ENCODE peak calls at places on chromosomes 2 and 18, in seven cellular contexts. I is A549, B is ovary, K is stomach, M is transverse colon, D is tibial nerve, C is sigmoid colon. O is an unnamed sample.

GRCh38 chr2:215808194-215808593 is 205.2 kb downstream of the MREG start:
- DNase-seq in K (no peak), M (no peak), D (no peak), C (no peak), I (no peak), B (no peak), O (no peak)

GRCh38 chr2:219452361-219453317 is 18.0 kb downstream of the SPEG start:
- DNase-seq in D (no peak), I (peak), C (peak), M (peak), B (peak), K (no peak), O (no peak)

GRCh38 chr2:146730882-146731281 is 1113.9 kb upstream of the ACVR2A start:
- DNase-seq in M (no peak), B (no peak), I (no peak), D (no peak), C (no peak), K (no peak), O (no peak)

GRCh38 chr2:159758686-159759085 is 39.3 kb downstream of the CD302 start:
- DNase-seq in B (no peak), I (peak), C (no peak), K (no peak), D (no peak), M (no peak), O (no peak)

GRCh38 chr18:31049189-31049588 is 6.6 kb upstream of the DSC3 start:
- DNase-seq in B (no peak), C (no peak), M (no peak), I (no peak), K (no peak), D (no peak), O (no peak)

GRCh38 chr18:3148930-3149535 is 70.7 kb downstream of the MYOM1 start:
- DNase-seq in B (no peak), M (no peak), K (no peak), C (no peak), I (no peak), D (no peak), O (no peak)

GRCh38 chr2:150674283-150674682 is 186.8 kb upstream of the RND3 start:
- DNase-seq in D (no peak), M (no peak), K (no peak), B (no peak), I (no peak), C (no peak), O (no peak)

GRCh38 chr2:85705680-85706039 is 11.5 kb downstream of the GNLY start:
- DNase-seq in I (peak), D (no peak), C (peak), K (peak), B (peak), M (peak), O (peak)

GRCh38 chr2:28282248-28282647 is 110.4 kb upstream of the FOSL2 start:
- DNase-seq in D (no peak), K (no peak), C (no peak), I (no peak), M (no peak), B (no peak), O (no peak)

GRCh38 chr2:112519506-112519905 is 22.8 kb upstream of the POLR1B start:
- DNase-seq in I (peak), D (no peak), B (no peak), M (no peak), C (no peak), K (no peak), O (no peak)

GRCh38 chr18:79953921-79954651 is 2.6 kb upstream of the SLC66A2 start:
- DNase-seq in K (no peak), I (no peak), M (peak), C (peak), B (no peak), D (no peak), O (peak)

GRCh38 chr2:119085613-119086012 is 72.9 kb downstream of the C1QL2 start:
- DNase-seq in K (no peak), I (no peak), D (no peak), M (no peak), C (no peak), B (no peak), O (no peak)

GRCh38 chr18:55588876-55589595 is 1.0 kb upstream of the TCF4 start:
- DNase-seq in C (no peak), D (no peak), K (no peak), I (peak), M (no peak), B (no peak), O (no peak)

GRCh38 chr2:171317492-171318125 is 116.2 kb downstream of the METTL8 start:
- DNase-seq in M (no peak), B (no peak), C (no peak), I (no peak), D (no peak), K (no peak), O (no peak)

GRCh38 chr18:10006261-10006903 is 92.6 kb downstream of the VAPA start:
- DNase-seq in K (no peak), M (no peak), D (no peak), B (no peak), I (peak), C (peak), O (peak)

GRCh38 chr18:74006160-74006559 is 141.5 kb downstream of the FBXO15 start:
- DNase-seq in I (no peak), M (no peak), C (no peak), B (no peak), D (no peak), K (no peak), O (no peak)

GRCh38 chr2:189633392-189633811 is 27.9 kb upstream of the ASNSD1 start:
- DNase-seq in B (no peak), C (no peak), D (no peak), I (no peak), M (no peak), K (no peak), O (peak)

GRCh38 chr18:61583548-61583947 is 250.3 kb downstream of the CDH20 start:
- DNase-seq in I (no peak), D (no peak), K (no peak), M (no peak), C (no peak), B (no peak), O (no peak)

GRCh38 chr2:170736628-170737027 is 21.5 kb downstream of the SP5 start:
- DNase-seq in I (no peak), K (no peak), D (no peak), B (no peak), C (no peak), M (no peak), O (no peak)

GRCh38 chr18:79855147-79855910 is 57.6 kb downstream of the KCNG2 start:
- DNase-seq in B (no peak), D (no peak), M (no peak), K (no peak), C (no peak), I (no peak), O (no peak)

GRCh38 chr2:172364261-172364660 is 63.1 kb upstream of the ITGA6 start:
- DNase-seq in M (no peak), K (no peak), C (no peak), I (no peak), B (no peak), D (no peak), O (no peak)

GRCh38 chr2:64582774-64583340 is 58.7 kb downstream of the AFTPH start:
- DNase-seq in D (no peak), I (no peak), B (no peak), C (no peak), K (no peak), M (no peak), O (no peak)

GRCh38 chr2:235501663-235502009 is 7.8 kb downstream of the AGAP1 start:
- DNase-seq in K (no peak), D (no peak), M (no peak), B (no peak), I (no peak), C (no peak), O (no peak)

GRCh38 chr2:160973991-160974390 is 186.2 kb upstream of the TANK start:
- DNase-seq in D (no peak), B (no peak), K (no peak), M (no peak), I (no peak), C (no peak), O (no peak)

GRCh38 chr18:34773961-34774754 is 64.1 kb downstream of the DTNA start:
- DNase-seq in K (peak), M (peak), I (no peak), D (no peak), C (peak), B (no peak), O (no peak)

GRCh38 chr2:28336264-28336992 is 56.2 kb upstream of the FOSL2 start:
- DNase-seq in M (no peak), I (no peak), C (peak), B (no peak), D (no peak), K (no peak), O (peak)

GRCh38 chr18:79818631-79819030 is 20.9 kb downstream of the KCNG2 start:
- DNase-seq in D (no peak), K (peak), C (no peak), I (no peak), M (no peak), B (no peak), O (no peak)

GRCh38 chr18:74541703-74542555 is 7.6 kb downstream of the CNDP1 start:
- DNase-seq in D (no peak), C (no peak), K (peak), I (no peak), B (no peak), M (peak), O (no peak)

GRCh38 chr18:48405108-48405507 is 4.1 kb downstream of the ZBTB7C start:
- DNase-seq in C (no peak), D (no peak), M (no peak), B (no peak), K (no peak), I (no peak), O (no peak)

GRCh38 chr2:177265834-177266817 is 1.6 kb upstream of the NFE2L2 start:
- DNase-seq in I (peak), K (no peak), M (no peak), B (no peak), D (no peak), C (no peak), O (no peak)

GRCh38 chr2:1708476-1709334 is 35.6 kb downstream of the PXDN start:
- DNase-seq in B (no peak), D (no peak), I (no peak), K (no peak), M (no peak), C (peak), O (no peak)

GRCh38 chr18:5542393-5543035 is 1.3 kb downstream of the EPB41L3 start:
- DNase-seq in M (peak), I (no peak), D (no peak), K (no peak), C (peak), B (no peak), O (no peak)

GRCh38 chr2:10368491-10369231 is 66.0 kb downstream of the HPCAL1 start:
- DNase-seq in B (no peak), K (peak), D (no peak), M (no peak), I (no peak), C (no peak), O (no peak)

GRCh38 chr2:232485333-232485756 is 2.3 kb downstream of the ECEL1 start:
- DNase-seq in I (no peak), M (no peak), B (peak), C (peak), K (no peak), D (no peak), O (no peak)

GRCh38 chr18:24773101-24773500 is 312.7 kb downstream of the HRH4 start:
- DNase-seq in K (no peak), B (no peak), M (no peak), I (no peak), C (no peak), D (no peak), O (no peak)

DNA sequence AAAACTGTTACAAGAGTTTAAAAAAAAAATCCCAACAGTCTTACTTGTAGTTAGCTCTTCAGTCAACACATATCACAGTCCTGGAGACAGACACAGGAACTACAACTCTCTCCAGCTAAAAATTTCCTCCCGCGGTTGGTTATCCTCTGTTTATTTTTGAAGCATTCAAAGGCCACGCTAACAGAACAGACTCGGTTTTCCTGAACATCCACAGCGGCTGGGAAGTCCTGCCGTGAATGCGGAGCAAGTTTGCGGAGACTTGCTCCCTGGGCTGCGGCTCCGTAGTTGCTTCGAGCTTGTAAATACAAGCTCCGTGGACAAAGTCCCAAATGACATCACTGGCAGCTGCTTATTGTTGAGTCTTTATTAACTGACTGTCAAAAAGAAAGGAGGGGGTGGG is at the start of gene NCKAP5:
- DNase-seq in B (no peak), D (no peak), M (peak), K (peak), C (no peak), I (peak), O (no peak)
- TF ChIP-seq POLR2A in B (no peak), D (no peak), M (peak), K (no peak), C (no peak), I (no peak), O (no peak)

DNA sequence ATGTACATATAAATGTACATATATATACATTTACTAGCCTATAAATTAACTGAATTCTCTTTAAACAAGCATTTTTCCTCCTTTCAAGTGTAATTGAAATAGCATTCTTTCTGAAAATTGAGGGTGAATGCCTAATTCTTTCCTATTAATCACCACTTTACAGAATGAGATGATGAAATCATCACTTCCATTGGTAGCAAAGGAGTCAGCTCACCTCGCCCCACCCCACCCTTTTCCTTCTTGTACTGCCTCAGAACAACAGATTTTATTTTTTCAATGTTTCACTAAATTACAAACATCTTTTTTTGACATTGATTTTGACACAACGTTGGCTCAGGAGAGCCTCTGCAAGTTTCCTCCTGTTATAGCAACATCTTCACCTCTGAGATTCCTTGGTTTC is 181.9 kb upstream of the CDH7 start:
- DNase-seq in I (no peak), D (no peak), C (no peak), M (no peak), K (no peak), B (no peak), O (no peak)
- TF ChIP-seq EP300 in I (no peak), D (no peak), C (no peak), M (no peak), K (no peak), B (no peak), O (no peak)

DNA sequence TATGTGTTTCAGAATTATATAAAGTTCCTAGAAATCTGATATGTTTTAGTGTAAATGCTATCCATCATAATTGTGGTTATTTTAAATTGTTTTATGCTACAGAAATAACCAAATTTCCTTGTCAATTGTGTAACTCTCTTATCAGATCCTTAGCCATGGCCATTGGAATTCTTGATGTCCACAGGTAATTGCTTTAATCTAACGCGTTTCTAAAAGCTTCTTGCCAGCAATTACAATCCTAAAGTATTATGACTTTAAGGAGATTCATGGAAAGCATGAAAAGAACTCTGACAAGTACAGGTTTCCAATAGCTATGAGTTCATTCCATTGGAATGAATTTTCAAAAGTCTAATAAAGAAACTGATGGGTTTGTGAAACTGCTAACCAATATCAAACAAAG is 472.1 kb downstream of the ERBB4 start:
- DNase-seq in C (no peak), I (no peak), B (no peak), M (no peak), K (no peak), D (no peak), O (no peak)
- TF ChIP-seq POLR2A in C (no peak), I (no peak), B (no peak), M (no peak), K (no peak), D (no peak), O (no peak)

DNA sequence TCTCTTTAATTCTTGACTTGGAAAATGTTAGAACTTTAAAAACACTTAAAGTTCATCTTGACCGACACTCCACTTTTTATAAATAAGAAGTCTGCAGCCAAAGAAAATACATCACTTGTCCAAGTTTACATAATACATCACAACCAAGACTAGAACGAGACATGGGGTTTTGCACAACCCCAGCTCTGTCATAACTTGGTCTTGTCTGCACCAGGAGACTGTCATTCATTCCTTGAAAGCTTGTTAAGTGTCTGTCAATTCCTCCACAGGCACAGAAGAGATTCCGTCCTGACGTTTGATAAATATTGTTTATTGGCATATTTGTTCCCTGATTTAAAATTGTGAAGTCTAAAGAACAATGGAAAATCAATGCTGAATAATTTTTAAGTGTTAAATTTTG is 139.5 kb upstream of the SETBP1 start:
- DNase-seq in B (no peak), I (no peak), C (no peak), K (no peak), D (no peak), M (no peak), O (no peak)
- TF ChIP-seq EP300 in B (no peak), I (no peak), C (no peak), K (no peak), D (no peak), M (no peak), O (no peak)

GRCh38 chr18:58668897-58669296 is 2.4 kb upstream of the MALT1 start:
- DNase-seq in K (no peak), M (no peak), B (no peak), I (no peak), D (no peak), C (no peak), O (no peak)

GRCh38 chr18:58670561-58671121 is 624 bp upstream of the MALT1 start:
- DNase-seq in C (no peak), D (no peak), B (no peak), I (peak), M (no peak), K (no peak), O (peak)

GRCh38 chr18:58669731-58670379 is 1.4 kb upstream of the MALT1 start:
- DNase-seq in C (no peak), D (no peak), M (no peak), K (no peak), B (no peak), I (peak), O (no peak)

GRCh38 chr18:58671941-58672565 is 788 bp downstream of the MALT1 start:
- DNase-seq in I (peak), K (peak), C (no peak), D (no peak), B (no peak), M (peak), O (peak)

DNA sequence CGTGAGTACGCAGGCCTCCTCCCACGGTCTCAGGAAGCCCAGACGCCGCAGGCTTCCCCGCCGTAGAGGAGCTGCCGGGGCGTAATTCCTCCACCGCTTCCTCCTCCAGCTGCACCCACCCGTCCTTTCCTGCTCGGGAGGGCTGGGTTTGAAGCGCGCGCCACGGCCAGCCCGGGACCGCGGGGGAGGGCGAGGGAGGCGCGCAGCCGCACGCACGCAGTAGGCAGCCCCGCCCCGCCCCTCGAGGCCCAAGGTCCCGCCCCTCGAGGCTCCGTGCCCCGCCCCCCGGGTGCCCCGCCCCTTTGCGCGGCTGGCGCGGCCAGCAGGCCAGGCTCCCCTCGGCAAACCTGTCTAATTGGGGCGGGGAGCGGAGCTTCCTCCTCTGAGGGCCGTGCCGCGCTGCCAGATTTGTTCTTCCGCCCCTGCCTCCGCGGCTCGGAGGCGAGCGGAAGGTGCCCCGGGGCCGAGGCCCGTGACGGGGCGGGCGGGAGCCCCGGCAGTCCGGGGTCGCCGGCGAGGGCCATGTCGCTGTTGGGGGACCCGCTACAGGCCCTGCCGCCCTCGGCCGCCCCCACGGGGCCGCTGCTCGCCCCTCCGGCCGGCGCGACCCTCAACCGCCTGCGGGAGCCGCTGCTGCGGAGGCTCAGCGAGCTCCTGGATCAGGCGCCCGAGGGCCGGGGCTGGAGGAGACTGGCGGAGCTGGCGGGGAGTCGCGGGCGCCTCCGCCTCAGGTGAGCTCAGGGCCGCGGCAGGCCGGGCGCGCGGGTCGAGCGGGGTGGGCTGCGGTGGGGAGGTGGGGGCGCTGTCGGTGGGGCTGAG is at the start of gene MALT1:
- DNase-seq in B (peak), D (peak), M (peak), K (peak), C (peak), I (peak), O (peak)
- TF ChIP-seq POLR2A in B (peak), D (peak), M (peak), K (peak), C (no peak), I (peak), O (peak)